ENCODE peak calls at places on chromosome 6, in nine cellular contexts. One of them, this sample, is unnamed.
A peak's percentile ranks its signal among the peaks of the same experiment; 100 is the strongest.

GRCh38 chr6:126888727-126889725 is 229.4 kb upstream of the RSPO3 start:
- DNase-seq in AG09319: no peak
- DNase-seq in GM10248: no peak
- DNase-seq in A549: no peak
- DNase-seq in hepatocyte: no peak
- DNase-seq in PC-9: no peak
- DNase-seq in cardiac fibroblast: no peak
- DNase-seq in pancreas: no peak
- DNase-seq in mucosa of descending colon: no peak
- DNase-seq in this sample: no peak

GRCh38 chr6:24923885-24924401 is 11.8 kb downstream of the RIPOR2 start:
- DNase-seq in PC-9: no peak
- DNase-seq in AG09319: no peak
- DNase-seq in A549: no peak
- DNase-seq in hepatocyte: no peak
- DNase-seq in mucosa of descending colon: no peak
- DNase-seq in cardiac fibroblast: no peak
- DNase-seq in GM10248: no peak
- DNase-seq in pancreas: no peak
- DNase-seq in this sample: no peak

GRCh38 chr6:52420668-52421358 is 671 bp downstream of the EFHC1 start:
- DNase-seq in cardiac fibroblast: peak; percentile 48
- DNase-seq in A549: no peak
- DNase-seq in pancreas: no peak
- DNase-seq in hepatocyte: peak; percentile 45
- DNase-seq in PC-9: no peak
- DNase-seq in AG09319: no peak
- DNase-seq in mucosa of descending colon: peak; percentile 39
- DNase-seq in GM10248: no peak
- DNase-seq in this sample: peak; percentile 35

GRCh38 chr6:152071843-152072242 is 264.4 kb downstream of the ESR1 start:
- DNase-seq in GM10248: no peak
- DNase-seq in PC-9: no peak
- DNase-seq in cardiac fibroblast: no peak
- DNase-seq in mucosa of descending colon: no peak
- DNase-seq in AG09319: no peak
- DNase-seq in pancreas: no peak
- DNase-seq in hepatocyte: no peak
- DNase-seq in A549: no peak
- DNase-seq in this sample: no peak

GRCh38 chr6:130814506-130814905 is 12.7 kb upstream of the SMLR1 start:
- DNase-seq in PC-9: no peak
- DNase-seq in hepatocyte: no peak
- DNase-seq in mucosa of descending colon: no peak
- DNase-seq in pancreas: no peak
- DNase-seq in A549: no peak
- DNase-seq in cardiac fibroblast: no peak
- DNase-seq in AG09319: no peak
- DNase-seq in GM10248: no peak
- DNase-seq in this sample: no peak

GRCh38 chr6:111812080-111813038 is 60.9 kb downstream of the FYN start:
- DNase-seq in mucosa of descending colon: no peak
- DNase-seq in PC-9: peak; percentile 97
- DNase-seq in cardiac fibroblast: peak; percentile 23
- DNase-seq in AG09319: no peak
- DNase-seq in GM10248: no peak
- DNase-seq in A549: no peak
- DNase-seq in hepatocyte: no peak
- DNase-seq in pancreas: no peak
- DNase-seq in this sample: peak; percentile 73

GRCh38 chr6:39226606-39227300 is 2.5 kb downstream of the KCNK5 start:
- DNase-seq in GM10248: no peak
- DNase-seq in A549: no peak
- DNase-seq in PC-9: no peak
- DNase-seq in pancreas: peak; percentile 7
- DNase-seq in hepatocyte: no peak
- DNase-seq in cardiac fibroblast: no peak
- DNase-seq in AG09319: no peak
- DNase-seq in mucosa of descending colon: peak; percentile 10
- DNase-seq in this sample: no peak

GRCh38 chr6:121823437-121823851 is 388.0 kb downstream of the GJA1 start:
- DNase-seq in AG09319: no peak
- DNase-seq in A549: no peak
- DNase-seq in pancreas: no peak
- DNase-seq in GM10248: no peak
- DNase-seq in mucosa of descending colon: no peak
- DNase-seq in PC-9: no peak
- DNase-seq in cardiac fibroblast: peak; percentile 65
- DNase-seq in hepatocyte: no peak
- DNase-seq in this sample: no peak

GRCh38 chr6:56387621-56388413 is 140.4 kb upstream of the COL21A1 start:
- DNase-seq in GM10248: no peak
- DNase-seq in AG09319: no peak
- DNase-seq in PC-9: no peak
- DNase-seq in hepatocyte: peak; percentile 74
- DNase-seq in cardiac fibroblast: peak; percentile 29
- DNase-seq in pancreas: peak; percentile 54
- DNase-seq in mucosa of descending colon: no peak
- DNase-seq in A549: no peak
- DNase-seq in this sample: no peak

GRCh38 chr6:64505312-64505711 is 869.7 kb downstream of the PHF3 start:
- DNase-seq in hepatocyte: peak; percentile 15
- DNase-seq in A549: no peak
- DNase-seq in mucosa of descending colon: peak; percentile 13
- DNase-seq in pancreas: no peak
- DNase-seq in GM10248: peak; percentile 28
- DNase-seq in PC-9: no peak
- DNase-seq in AG09319: no peak
- DNase-seq in cardiac fibroblast: no peak
- DNase-seq in this sample: peak; percentile 70

GRCh38 chr6:134735461-134735860 is 214.4 kb downstream of the ALDH8A1 start:
- DNase-seq in GM10248: no peak
- DNase-seq in AG09319: no peak
- DNase-seq in PC-9: no peak
- DNase-seq in A549: no peak
- DNase-seq in cardiac fibroblast: no peak
- DNase-seq in pancreas: no peak
- DNase-seq in hepatocyte: no peak
- DNase-seq in mucosa of descending colon: no peak
- DNase-seq in this sample: no peak

DNA sequence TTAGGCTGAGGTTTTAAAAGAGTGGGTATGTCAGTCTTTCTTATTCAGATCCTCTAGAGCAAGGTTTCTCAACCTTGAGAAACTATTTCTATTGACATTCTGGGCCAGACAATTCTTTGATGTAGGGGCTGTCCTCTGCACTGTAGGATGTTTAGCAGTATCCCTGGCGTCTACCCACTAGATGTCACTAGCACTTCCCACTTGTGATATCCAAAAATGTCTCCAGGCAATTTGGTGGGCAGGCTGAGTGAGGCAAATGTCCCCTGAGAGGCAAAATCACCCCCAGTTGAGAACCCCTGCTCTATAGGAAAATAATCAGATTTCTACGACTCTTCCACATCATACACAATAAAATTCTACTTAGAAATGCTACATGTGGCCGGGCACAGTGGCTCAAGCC is 7.7 kb upstream of the ZKSCAN8 start:
- DNase-seq in PC-9: peak; percentile 41
- DNase-seq in cardiac fibroblast: peak; percentile 61
- DNase-seq in hepatocyte: peak; percentile 34
- DNase-seq in mucosa of descending colon: peak; percentile 35
- DNase-seq in pancreas: no peak
- DNase-seq in GM10248: no peak
- DNase-seq in AG09319: no peak
- DNase-seq in A549: peak; percentile 8
- DNase-seq in this sample: no peak
- TF ChIP-seq CTCF in PC-9: peak; percentile 52
- TF ChIP-seq CTCF in cardiac fibroblast: peak; percentile 55
- TF ChIP-seq CTCF in hepatocyte: peak; percentile 43
- TF ChIP-seq CTCF in mucosa of descending colon: peak; percentile 17
- TF ChIP-seq CTCF in pancreas: no peak
- TF ChIP-seq CTCF in GM10248: peak; percentile 52
- TF ChIP-seq CTCF in AG09319: peak; percentile 49
- TF ChIP-seq CTCF in A549: peak; percentile 45
- TF ChIP-seq CTCF in this sample: no peak

DNA sequence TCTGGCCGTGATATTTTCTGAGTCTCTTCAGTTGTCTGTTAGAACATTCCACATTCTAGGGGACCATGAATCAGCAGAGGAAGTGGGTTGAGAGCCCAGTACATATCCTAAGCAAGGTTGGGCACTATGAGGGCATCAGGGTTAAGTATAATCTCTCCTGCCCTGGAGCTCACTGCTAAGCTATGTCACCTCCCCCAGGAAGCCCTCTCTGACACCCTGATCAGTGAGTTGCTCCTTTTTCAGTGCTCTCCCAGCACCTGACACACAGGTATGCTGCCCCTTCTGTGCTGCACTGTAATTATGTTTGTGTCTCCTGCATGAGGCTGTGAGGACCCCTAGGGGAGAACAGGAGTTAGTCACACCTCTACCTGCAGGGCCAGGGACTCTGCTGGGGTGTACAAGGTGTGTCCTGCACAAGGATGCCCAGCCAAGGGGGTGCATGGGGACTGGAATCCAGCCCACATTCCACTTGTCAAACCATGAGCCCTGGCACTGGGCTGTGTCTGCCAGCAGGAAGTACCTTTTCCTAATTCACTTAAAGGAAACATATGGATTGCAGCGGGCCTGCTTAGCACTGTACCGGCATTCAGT is 3.9 kb downstream of the RAB44 start:
- DNase-seq in A549: no peak
- DNase-seq in PC-9: peak; percentile 69
- DNase-seq in AG09319: no peak
- DNase-seq in hepatocyte: no peak
- DNase-seq in pancreas: peak; percentile 29
- DNase-seq in cardiac fibroblast: no peak
- DNase-seq in GM10248: no peak
- DNase-seq in mucosa of descending colon: no peak
- DNase-seq in this sample: no peak
- TF ChIP-seq CTCF in A549: peak; percentile 14
- TF ChIP-seq CTCF in PC-9: peak; percentile 60
- TF ChIP-seq CTCF in AG09319: no peak
- TF ChIP-seq CTCF in hepatocyte: peak; percentile 34
- TF ChIP-seq CTCF in pancreas: no peak
- TF ChIP-seq CTCF in cardiac fibroblast: no peak
- TF ChIP-seq CTCF in GM10248: no peak
- TF ChIP-seq CTCF in mucosa of descending colon: no peak
- TF ChIP-seq CTCF in this sample: no peak

GRCh38 chr6:157688960-157689599 is 134.0 kb upstream of the SNX9 start:
- DNase-seq in GM10248: no peak
- DNase-seq in mucosa of descending colon: peak; percentile 61
- DNase-seq in A549: peak; percentile 29
- DNase-seq in cardiac fibroblast: peak; percentile 52
- DNase-seq in PC-9: no peak
- DNase-seq in AG09319: no peak
- DNase-seq in pancreas: no peak
- DNase-seq in hepatocyte: peak; percentile 29
- DNase-seq in this sample: no peak
- TF ChIP-seq CTCF in GM10248: no peak
- TF ChIP-seq CTCF in mucosa of descending colon: no peak
- TF ChIP-seq CTCF in A549: no peak
- TF ChIP-seq CTCF in cardiac fibroblast: no peak
- TF ChIP-seq CTCF in PC-9: no peak
- TF ChIP-seq CTCF in AG09319: peak; percentile 16
- TF ChIP-seq CTCF in pancreas: no peak
- TF ChIP-seq CTCF in hepatocyte: peak; percentile 21
- TF ChIP-seq CTCF in this sample: no peak

GRCh38 chr6:75203721-75204120 is 2.1 kb downstream of the COL12A1 start:
- DNase-seq in AG09319: no peak
- DNase-seq in A549: no peak
- DNase-seq in pancreas: no peak
- DNase-seq in mucosa of descending colon: no peak
- DNase-seq in cardiac fibroblast: peak; percentile 66
- DNase-seq in PC-9: no peak
- DNase-seq in GM10248: no peak
- DNase-seq in hepatocyte: no peak
- DNase-seq in this sample: no peak

GRCh38 chr6:75199856-75200255 is 6.0 kb downstream of the COL12A1 start:
- DNase-seq in PC-9: no peak
- DNase-seq in AG09319: no peak
- DNase-seq in mucosa of descending colon: no peak
- DNase-seq in cardiac fibroblast: no peak
- DNase-seq in pancreas: no peak
- DNase-seq in A549: no peak
- DNase-seq in hepatocyte: no peak
- DNase-seq in GM10248: no peak
- DNase-seq in this sample: no peak

GRCh38 chr6:75201076-75201475 is 4.8 kb downstream of the COL12A1 start:
- DNase-seq in AG09319: no peak
- DNase-seq in PC-9: no peak
- DNase-seq in cardiac fibroblast: no peak
- DNase-seq in A549: no peak
- DNase-seq in pancreas: no peak
- DNase-seq in mucosa of descending colon: no peak
- DNase-seq in hepatocyte: no peak
- DNase-seq in GM10248: no peak
- DNase-seq in this sample: no peak

GRCh38 chr6:75202676-75203131 is 3.1 kb downstream of the COL12A1 start:
- DNase-seq in pancreas: no peak
- DNase-seq in A549: no peak
- DNase-seq in AG09319: no peak
- DNase-seq in PC-9: no peak
- DNase-seq in GM10248: no peak
- DNase-seq in cardiac fibroblast: peak; percentile 39
- DNase-seq in mucosa of descending colon: no peak
- DNase-seq in hepatocyte: no peak
- DNase-seq in this sample: no peak

GRCh38 chr6:75201901-75202672 is 3.8 kb downstream of the COL12A1 start:
- DNase-seq in AG09319: no peak
- DNase-seq in PC-9: no peak
- DNase-seq in pancreas: no peak
- DNase-seq in cardiac fibroblast: peak; percentile 39
- DNase-seq in A549: no peak
- DNase-seq in mucosa of descending colon: no peak
- DNase-seq in GM10248: peak; percentile 27
- DNase-seq in hepatocyte: peak; percentile 57
- DNase-seq in this sample: peak; percentile 54
- TF ChIP-seq CTCF in AG09319: peak; percentile 8
- TF ChIP-seq CTCF in PC-9: no peak
- TF ChIP-seq CTCF in pancreas: no peak
- TF ChIP-seq CTCF in cardiac fibroblast: no peak
- TF ChIP-seq CTCF in A549: no peak
- TF ChIP-seq CTCF in mucosa of descending colon: no peak
- TF ChIP-seq CTCF in GM10248: no peak
- TF ChIP-seq CTCF in hepatocyte: peak; percentile 29
- TF ChIP-seq CTCF in this sample: no peak

DNA sequence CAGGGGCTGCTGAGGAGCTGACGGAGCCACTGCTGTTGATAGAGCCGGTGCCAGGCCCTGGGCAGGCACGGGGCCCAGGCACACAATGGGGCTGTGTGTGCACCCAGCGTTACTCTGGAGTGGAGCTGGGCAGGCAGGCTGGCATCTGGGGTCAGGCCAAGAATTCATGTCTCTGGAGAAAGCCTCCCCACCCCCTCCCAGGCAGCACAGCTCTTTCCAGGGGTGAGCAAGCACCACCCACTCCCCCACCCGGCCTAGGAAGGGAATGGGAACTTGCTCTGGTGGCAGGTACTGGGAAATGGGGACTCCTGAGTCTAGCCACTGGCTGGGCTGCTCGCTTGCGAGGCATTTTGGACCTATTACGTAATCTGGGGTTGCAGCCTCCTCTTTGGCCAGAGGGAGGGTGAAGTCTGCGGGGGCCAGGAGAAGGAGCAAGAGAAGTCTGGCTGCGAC is 22.7 kb downstream of the TFEB start:
- DNase-seq in PC-9: peak; percentile 48
- DNase-seq in cardiac fibroblast: peak; percentile 46
- DNase-seq in GM10248: no peak
- DNase-seq in hepatocyte: no peak
- DNase-seq in pancreas: peak; percentile 81
- DNase-seq in AG09319: no peak
- DNase-seq in A549: peak; percentile 81
- DNase-seq in mucosa of descending colon: no peak
- DNase-seq in this sample: no peak
- TF ChIP-seq CTCF in PC-9: no peak
- TF ChIP-seq CTCF in cardiac fibroblast: no peak
- TF ChIP-seq CTCF in GM10248: no peak
- TF ChIP-seq CTCF in hepatocyte: no peak
- TF ChIP-seq CTCF in pancreas: no peak
- TF ChIP-seq CTCF in AG09319: no peak
- TF ChIP-seq CTCF in A549: no peak
- TF ChIP-seq CTCF in mucosa of descending colon: no peak
- TF ChIP-seq CTCF in this sample: no peak